ENCODE peak calls at places on chromosomes 5 and 9, in five cellular contexts. B is endodermal cell, K is tibial nerve, R is right lobe of liver, Z is left ventricle myocardium inferior. E is an unnamed sample.
A peak's percentile ranks its signal among the peaks of the same experiment; 100 is the strongest.

GRCh38 chr9:27247756-27248155 is 49.2 kb downstream of the EQTN start:
- DNase-seq in Z (no peak), K (peak; percentile 28), R (no peak), B (peak; percentile 80), E (no peak)

GRCh38 chr5:120053841-120054240 is 410.3 kb upstream of the PRR16 start:
- DNase-seq in K (no peak), R (no peak), B (no peak), Z (no peak), E (no peak)

GRCh38 chr9:69131682-69132081 is 42.4 kb upstream of the TJP2 start:
- DNase-seq in K (peak; percentile 59), B (no peak), Z (no peak), R (no peak), E (peak; percentile 37)

GRCh38 chr9:125845271-125845808 is 98.2 kb downstream of the PBX3 start:
- DNase-seq in K (no peak), Z (no peak), R (no peak), B (no peak), E (no peak)

GRCh38 chr5:83172655-83173054 is 95.3 kb downstream of the XRCC4 start:
- DNase-seq in R (no peak), B (no peak), Z (no peak), K (no peak), E (no peak)

GRCh38 chr9:79222483-79222882 is 349.3 kb upstream of the TLE4 start:
- DNase-seq in R (no peak), Z (no peak), B (no peak), K (no peak), E (no peak)

GRCh38 chr5:167232675-167233074 is 1058.8 kb upstream of the WWC1 start:
- DNase-seq in B (no peak), Z (no peak), R (no peak), K (no peak), E (no peak)

GRCh38 chr9:2730971-2731370 is 13.7 kb downstream of the KCNV2 start:
- DNase-seq in Z (no peak), K (no peak), B (no peak), R (no peak), E (no peak)

GRCh38 chr5:131466171-131466766 is 168.8 kb downstream of the RAPGEF6 start:
- DNase-seq in B (no peak), R (no peak), K (no peak), Z (no peak), E (no peak)

GRCh38 chr5:891837-892389 is 688 bp downstream of the BRD9 start:
- DNase-seq in R (no peak), Z (no peak), B (peak; percentile 58), K (no peak), E (no peak)

GRCh38 chr9:35579130-35579529 is 25.9 kb upstream of the TESK1 start:
- DNase-seq in B (no peak), R (no peak), K (no peak), Z (no peak), E (no peak)

GRCh38 chr5:39191216-39191615 is 28.1 kb downstream of the FYB1 start:
- DNase-seq in B (no peak), K (no peak), Z (no peak), R (no peak), E (no peak)

GRCh38 chr5:150263801-150264621 is 25.6 kb downstream of the CAMK2A start:
- DNase-seq in R (peak; percentile 80), K (peak; percentile 12), B (no peak), Z (no peak), E (no peak)

GRCh38 chr5:168984135-168984675 is 316.7 kb downstream of the SLIT3 start:
- DNase-seq in B (peak; percentile 64), R (no peak), Z (no peak), K (no peak), E (no peak)

GRCh38 chr9:85746309-85746708 is 4.6 kb upstream of the AGTPBP1 start:
- DNase-seq in R (no peak), K (no peak), B (no peak), Z (no peak), E (no peak)
- TF ChIP-seq CTCF in R (no peak), K (no peak), B (no peak), Z (no peak), E (no peak)

GRCh38 chr5:142108432-142109355 is at the start of gene NDFIP1:
- DNase-seq in B (peak; percentile 93), Z (peak; percentile 90), R (peak; percentile 92), K (peak; percentile 64), E (peak; percentile 72)
- TF ChIP-seq CTCF in B (peak; percentile 18), Z (no peak), R (peak; percentile 25), K (no peak), E (no peak)

DNA sequence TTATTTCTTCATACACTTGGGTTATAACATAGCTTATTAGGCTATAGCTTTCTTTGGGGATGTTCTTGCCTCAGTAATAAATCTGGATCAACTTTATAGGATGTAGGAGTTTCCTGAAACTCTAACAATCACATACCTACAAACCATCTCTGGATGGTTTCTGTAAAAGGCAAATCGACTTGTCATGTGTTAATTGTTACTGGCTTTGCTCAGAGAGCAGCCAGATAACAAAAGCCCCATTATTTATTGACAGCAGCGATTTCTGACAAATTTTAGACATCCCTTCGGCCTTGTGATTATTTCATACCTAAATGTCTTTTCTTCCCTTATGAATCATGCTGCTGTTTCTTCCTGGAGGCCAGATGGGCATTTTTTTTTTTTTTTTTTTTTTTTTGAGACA is 82.6 kb upstream of the NAA35 start:
- DNase-seq in Z (no peak), B (no peak), K (no peak), R (no peak), E (no peak)
- TF ChIP-seq CTCF in Z (no peak), B (no peak), K (no peak), R (no peak), E (no peak)

DNA sequence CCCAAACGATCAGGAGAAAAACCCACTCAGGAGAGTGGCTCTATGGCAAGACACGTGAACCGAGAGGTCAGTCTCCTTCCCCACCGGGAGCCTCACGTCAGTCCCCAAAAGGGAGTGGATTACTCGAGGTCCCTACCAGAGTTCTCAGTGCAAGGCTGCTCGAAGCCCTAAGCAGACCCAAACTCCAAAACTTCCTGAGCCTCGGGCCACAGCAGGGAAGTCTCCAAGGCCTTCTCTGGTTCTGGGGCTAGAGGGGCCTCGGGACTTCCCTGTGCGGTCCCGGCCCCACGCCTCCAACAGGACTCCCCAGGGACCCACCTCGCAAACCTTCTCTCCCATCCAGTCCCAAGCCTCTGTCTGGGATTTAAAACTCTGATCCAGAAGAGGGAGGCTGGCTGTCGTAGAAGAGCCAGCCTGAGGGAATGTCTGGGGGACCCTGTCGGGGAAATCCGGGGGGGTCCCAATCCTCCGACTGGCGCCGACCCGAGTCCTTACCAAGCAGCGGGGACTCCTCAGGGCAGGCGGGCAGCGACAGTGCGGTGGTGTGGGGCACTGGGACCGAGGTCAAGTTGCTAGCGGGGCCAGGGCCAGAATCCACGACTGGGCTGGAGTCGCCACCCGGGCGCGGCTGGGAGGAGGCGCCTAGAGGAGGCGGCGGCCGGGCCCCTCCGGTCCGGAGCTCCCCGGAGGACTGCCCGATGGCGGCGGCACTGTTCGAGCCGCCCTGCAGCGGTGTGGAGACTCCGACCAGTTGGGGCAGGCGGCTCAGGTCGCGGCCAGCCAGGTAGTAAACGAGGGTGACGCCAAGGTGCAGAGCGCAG is 663 bp downstream of the B4GALT1 start:
- DNase-seq in R (peak; percentile 62), K (peak; percentile 28), B (no peak), Z (peak; percentile 55), E (peak; percentile 57)
- TF ChIP-seq CTCF in R (no peak), K (no peak), B (no peak), Z (no peak), E (no peak)